ENCODE peak calls at places on chromosomes 1 and 21, in eight cellular contexts. W is endothelial cell of umbilical vein, C is NB4, Z is ovary, F is body of pancreas, R is suprapubic skin, H is stomach, X is transverse colon. J is an unnamed sample.
A peak's percentile ranks its signal among the peaks of the same experiment; 100 is the strongest.

GRCh38 chr1:82388679-82389078 is 587.9 kb downstream of the ADGRL2 start:
- DNase-seq in W (peak; percentile 10), C (no peak), Z (no peak), F (no peak), R (no peak), H (no peak), X (no peak), J (no peak)

GRCh38 chr21:42271065-42271464 is 44.1 kb downstream of the TFF3 start:
- DNase-seq in W (no peak), C (no peak), Z (no peak), F (no peak), R (no peak), H (no peak), X (no peak), J (no peak)

GRCh38 chr1:56403321-56403720 is 176.0 kb downstream of the PLPP3 start:
- DNase-seq in W (no peak), C (no peak), Z (no peak), F (no peak), R (no peak), H (no peak), X (no peak), J (no peak)

GRCh38 chr1:41492341-41492848 is 7.9 kb upstream of the EDN2 start:
- DNase-seq in W (peak; percentile 31), C (peak; percentile 67), Z (no peak), F (no peak), R (no peak), H (no peak), X (peak; percentile 60), J (no peak)

GRCh38 chr1:161706483-161707347 is at the start of gene FCRLA:
- DNase-seq in W (no peak), C (peak; percentile 39), Z (no peak), F (no peak), R (no peak), H (no peak), X (no peak), J (no peak)

GRCh38 chr1:151047591-151047924 is at the start of gene C1orf56:
- DNase-seq in W (peak; percentile 72), C (peak; percentile 65), Z (peak; percentile 83), F (peak; percentile 57), R (peak; percentile 83), H (peak; percentile 72), X (peak; percentile 77), J (no peak)

GRCh38 chr1:111967067-111967690 is 22.3 kb downstream of the KCND3 start:
- DNase-seq in W (no peak), C (no peak), Z (no peak), F (no peak), R (no peak), H (no peak), X (no peak), J (no peak)

GRCh38 chr1:221664253-221664652 is 77.6 kb downstream of the DUSP10 start:
- DNase-seq in W (no peak), C (no peak), Z (no peak), F (no peak), R (no peak), H (no peak), X (no peak), J (no peak)

GRCh38 chr1:6101826-6102225 is 56.1 kb downstream of the KCNAB2 start:
- DNase-seq in W (no peak), C (no peak), Z (no peak), F (no peak), R (no peak), H (no peak), X (no peak), J (no peak)

GRCh38 chr1:157380523-157380922 is 171.8 kb downstream of the FCRL5 start:
- DNase-seq in W (no peak), C (no peak), Z (no peak), F (no peak), R (no peak), H (no peak), X (no peak), J (no peak)

GRCh38 chr1:243471026-243471685 is 215.3 kb downstream of the SDCCAG8 start:
- DNase-seq in W (no peak), C (peak; percentile 56), Z (no peak), F (no peak), R (no peak), H (no peak), X (no peak), J (no peak)

GRCh38 chr1:202107801-202108731 is 14.7 kb upstream of the GPR37L1 start:
- DNase-seq in W (no peak), C (no peak), Z (no peak), F (peak; percentile 91), R (no peak), H (peak; percentile 87), X (peak; percentile 87), J (no peak)

GRCh38 chr1:161229896-161230295 is 4.0 kb downstream of the TOMM40L start:
- DNase-seq in W (no peak), C (peak; percentile 35), Z (no peak), F (no peak), R (no peak), H (no peak), X (no peak), J (no peak)

GRCh38 chr1:164982545-164982944 is 374.0 kb downstream of the LMX1A start:
- DNase-seq in W (no peak), C (no peak), Z (no peak), F (no peak), R (no peak), H (no peak), X (no peak), J (no peak)

GRCh38 chr1:36163426-36163825 is 7.5 kb downstream of the MAP7D1 start:
- DNase-seq in W (no peak), C (no peak), Z (no peak), F (no peak), R (no peak), H (no peak), X (no peak), J (no peak)

GRCh38 chr1:36166136-36166535 is 10.2 kb downstream of the MAP7D1 start:
- DNase-seq in W (no peak), C (no peak), Z (no peak), F (no peak), R (no peak), H (no peak), X (no peak), J (no peak)

GRCh38 chr1:36165145-36165544 is 9.2 kb downstream of the MAP7D1 start:
- DNase-seq in W (no peak), C (no peak), Z (no peak), F (no peak), R (no peak), H (no peak), X (no peak), J (no peak)

GRCh38 chr1:36162680-36163079 is 6.7 kb downstream of the MAP7D1 start:
- DNase-seq in W (no peak), C (no peak), Z (no peak), F (no peak), R (no peak), H (no peak), X (no peak), J (no peak)

GRCh38 chr1:36164399-36164798 is 8.4 kb downstream of the MAP7D1 start:
- DNase-seq in W (no peak), C (no peak), Z (no peak), F (no peak), R (no peak), H (no peak), X (no peak), J (no peak)
- TF ChIP-seq POLR2A in W (no peak), C (no peak), Z (no peak), F (no peak), R (no peak), H (no peak), X (no peak), J (no peak)

DNA sequence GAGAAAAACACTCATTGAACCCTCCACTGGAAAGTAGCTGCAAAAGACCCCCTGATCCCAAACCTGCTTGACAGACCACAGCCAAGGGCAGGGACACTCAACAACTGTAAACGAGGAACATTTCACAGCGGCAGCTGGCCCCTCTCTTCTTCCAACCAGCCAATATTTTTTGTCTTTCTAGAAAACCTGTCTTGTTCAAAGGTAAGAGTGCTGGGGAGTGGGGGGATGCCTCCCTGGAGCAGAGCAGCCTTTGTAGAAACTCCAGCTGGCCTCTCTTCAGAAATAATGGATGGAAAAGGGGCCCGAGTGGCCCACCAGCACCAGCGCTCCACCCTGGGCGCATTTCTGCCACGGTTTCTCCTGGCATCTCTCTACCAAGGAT is 384.0 kb downstream of the RRAGC start:
- DNase-seq in W (no peak), C (no peak), Z (no peak), F (no peak), R (no peak), H (no peak), X (no peak), J (no peak)
- TF ChIP-seq POLR2A in W (no peak), C (no peak), Z (no peak), F (no peak), R (no peak), H (no peak), X (peak; percentile 0), J (no peak)

DNA sequence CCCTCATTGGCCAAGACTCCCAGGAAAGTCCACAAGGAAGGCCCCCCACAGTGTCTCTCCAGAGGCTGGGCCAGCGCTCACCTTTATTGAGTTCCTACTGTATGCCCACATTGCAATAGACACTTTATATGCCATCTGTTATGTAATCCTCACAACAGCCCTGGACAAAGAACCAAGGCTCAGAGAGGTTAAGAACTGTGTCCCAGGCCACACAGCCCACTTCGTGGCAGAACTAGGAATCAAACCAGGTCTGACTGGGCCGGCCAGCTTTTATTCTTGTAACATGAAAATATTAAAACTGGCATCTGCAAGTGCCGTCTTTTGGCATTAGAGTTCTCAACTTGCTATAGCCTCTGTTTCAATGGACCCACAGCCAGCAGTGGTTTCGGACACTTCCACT is 4.5 kb downstream of the CTRC start:
- DNase-seq in W (no peak), C (no peak), Z (no peak), F (no peak), R (no peak), H (no peak), X (no peak), J (no peak)
- TF ChIP-seq POLR2A in W (no peak), C (no peak), Z (no peak), F (no peak), R (no peak), H (no peak), X (no peak), J (no peak)

GRCh38 chr1:68375919-68376318 is 73.8 kb downstream of the RPE65 start:
- DNase-seq in W (no peak), C (no peak), Z (no peak), F (no peak), R (no peak), H (no peak), X (no peak), J (no peak)
- TF ChIP-seq POLR2A in W (no peak), C (no peak), Z (no peak), F (no peak), R (no peak), H (no peak), X (no peak), J (no peak)

J was measured in breast epithelium.